ENCODE peak calls at places on chromosome 16, in four cellular contexts. G, W, R and C are unnamed samples.

GRCh38 chr16:68519225-68519745 is 19.8 kb upstream of the ZFP90 start:
- DNase-seq in G (no peak), W (no peak), R (no peak), C (no peak)

GRCh38 chr16:67249178-67249759 is 490 bp downstream of the SLC9A5 start:
- DNase-seq in G (no peak), W (no peak), R (no peak), C (no peak)

GRCh38 chr16:85444879-85445778 is 168.0 kb upstream of the GSE1 start:
- DNase-seq in G (peak; percentile 61), W (peak; percentile 42), R (no peak), C (no peak)

GRCh38 chr16:66152841-66153525 is 213.5 kb upstream of the CDH5 start:
- DNase-seq in G (no peak), W (no peak), R (no peak), C (no peak)

GRCh38 chr16:69276143-69277115 is 34.7 kb upstream of the VPS4A start:
- DNase-seq in G (peak; percentile 31), W (no peak), R (no peak), C (no peak)

GRCh38 chr16:14284930-14285541 is 213.9 kb downstream of the MRTFB start:
- DNase-seq in G (peak; percentile 67), W (peak; percentile 86), R (peak; percentile 38), C (no peak)

GRCh38 chr16:85302018-85302847 is 190.0 kb upstream of the CIBAR2 start:
- DNase-seq in G (no peak), W (peak; percentile 39), R (no peak), C (no peak)

GRCh38 chr16:88956546-88957455 is 20.2 kb downstream of the CBFA2T3 start:
- DNase-seq in G (no peak), W (no peak), R (no peak), C (no peak)

GRCh38 chr16:1167276-1168107 is 14.6 kb downstream of the CACNA1H start:
- DNase-seq in G (no peak), W (peak; percentile 95), R (no peak), C (no peak)

GRCh38 chr16:55559933-55560516 is 6.5 kb upstream of the CAPNS2 start:
- DNase-seq in G (no peak), W (no peak), R (no peak), C (no peak)

GRCh38 chr16:86949116-86949515 is 368.1 kb downstream of the C16orf95 start:
- DNase-seq in G (no peak), W (no peak), R (no peak), C (no peak)

GRCh38 chr16:21713549-21714368 is 50.0 kb downstream of the OTOA start:
- DNase-seq in G (no peak), W (peak; percentile 16), R (no peak), C (no peak)

GRCh38 chr16:30758988-30759461 is 2.8 kb downstream of the CFAP119 start:
- DNase-seq in G (no peak), W (no peak), R (no peak), C (peak; percentile 34)

GRCh38 chr16:84286568-84287220 is 8.0 kb upstream of the WFDC1 start:
- DNase-seq in G (peak; percentile 43), W (no peak), R (no peak), C (no peak)

GRCh38 chr16:31421587-31421986 is 6.6 kb downstream of the COX6A2 start:
- DNase-seq in G (no peak), W (no peak), R (peak; percentile 16), C (peak; percentile 34)

GRCh38 chr16:48041861-48042435 is 113.8 kb downstream of the ABCC12 start:
- DNase-seq in G (no peak), W (peak; percentile 58), R (no peak), C (no peak)

GRCh38 chr16:27179500-27180072 is 23.7 kb upstream of the KDM8 start:
- DNase-seq in G (peak; percentile 92), W (peak; percentile 79), R (peak; percentile 80), C (peak; percentile 87)

GRCh38 chr16:89335803-89336485 is 118.4 kb downstream of the ZNF778 start:
- DNase-seq in G (no peak), W (no peak), R (no peak), C (no peak)

GRCh38 chr16:57775661-57776469 is 26.4 kb downstream of the KIFC3 start:
- DNase-seq in G (peak; percentile 50), W (peak; percentile 95), R (no peak), C (no peak)

GRCh38 chr16:66619534-66620418 is 15.3 kb downstream of the CMTM3 start:
- DNase-seq in G (no peak), W (no peak), R (no peak), C (no peak)

GRCh38 chr16:50662306-50662940 is 18.7 kb downstream of the SNX20 start:
- DNase-seq in G (no peak), W (no peak), R (no peak), C (no peak)

GRCh38 chr16:66406534-66407368 is 20.3 kb upstream of the BEAN1 start:
- DNase-seq in G (peak; percentile 87), W (peak; percentile 87), R (peak; percentile 90), C (peak; percentile 88)

GRCh38 chr16:69936252-69936651 is 14.9 kb upstream of the CLEC18A start:
- DNase-seq in G (no peak), W (no peak), R (no peak), C (peak; percentile 13)

GRCh38 chr16:50861926-50862325 is 120.0 kb downstream of the CYLD start:
- DNase-seq in G (no peak), W (no peak), R (no peak), C (no peak)

GRCh38 chr16:68265078-68265925 is 976 bp downstream of the SLC7A6 start:
- DNase-seq in G (peak; percentile 76), W (peak; percentile 50), R (no peak), C (peak; percentile 72)

GRCh38 chr16:53434436-53435065 is at the start of gene RBL2:
- DNase-seq in G (peak; percentile 89), W (peak; percentile 87), R (peak; percentile 74), C (peak; percentile 90)

GRCh38 chr16:28531777-28532744 is 6.7 kb downstream of the NUPR1 start:
- DNase-seq in G (peak; percentile 86), W (peak; percentile 86), R (no peak), C (peak; percentile 85)

GRCh38 chr16:78791011-78791410 is 691.6 kb downstream of the WWOX start:
- DNase-seq in G (no peak), W (no peak), R (no peak), C (no peak)
- H3K36me3 ChIP-seq in G (no peaks in the 10 kb centered on the region), W (no peaks in the 10 kb centered on the region), R (no peaks in the 10 kb centered on the region), C (no peaks in the 10 kb centered on the region)

DNA sequence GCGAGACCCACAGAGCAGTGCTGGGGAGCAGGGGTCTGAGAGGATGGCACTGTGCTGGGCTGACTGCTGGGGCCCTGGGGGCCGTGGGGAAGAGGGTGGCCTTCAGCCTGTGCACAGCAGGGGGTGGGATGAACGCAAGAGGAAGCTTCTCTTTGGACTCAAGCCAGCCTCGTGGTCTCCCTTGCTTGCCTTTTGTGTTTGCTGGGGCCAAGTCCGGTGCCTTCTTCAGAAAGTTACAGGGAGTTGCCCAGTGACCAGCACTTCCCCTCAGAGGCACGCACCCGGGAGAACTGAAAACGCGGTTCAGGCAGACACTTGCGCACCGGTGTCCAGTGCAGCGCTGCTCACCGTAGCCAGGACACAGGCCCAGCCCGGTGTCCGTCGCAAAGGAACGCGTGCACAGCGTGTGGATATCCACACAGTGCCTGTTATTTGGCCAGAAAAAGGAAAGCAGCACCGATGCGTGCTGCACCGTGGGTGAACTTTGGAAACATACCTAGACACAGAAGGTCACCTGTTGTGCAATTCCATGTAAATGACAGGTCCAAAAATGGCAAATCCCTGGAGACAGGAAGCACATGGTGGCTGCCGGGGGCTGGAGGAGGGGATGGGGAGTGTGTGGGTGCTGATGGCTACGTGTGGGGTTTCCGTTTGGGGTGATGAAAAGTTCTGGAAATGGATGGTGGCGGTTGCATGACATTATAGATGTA is 29.5 kb upstream of the NUDT16L1 start:
- DNase-seq in G (peak; percentile 53), W (no peak), R (no peak), C (peak; percentile 67)
- H3K36me3 ChIP-seq in G (no peaks in the 10 kb centered on the region), W (no peaks in the 10 kb centered on the region), R (peaks cover 9% of the 10 kb centered on the region), C (no peaks in the 10 kb centered on the region)

GRCh38 chr16:29736112-29736511 is 9.7 kb downstream of the C16orf54 start:
- DNase-seq in G (no peak), W (peak; percentile 17), R (no peak), C (no peak)
- H3K36me3 ChIP-seq in G (no peaks in the 10 kb centered on the region), W (no peaks in the 10 kb centered on the region), R (no peaks in the 10 kb centered on the region), C (no peaks in the 10 kb centered on the region)

DNA sequence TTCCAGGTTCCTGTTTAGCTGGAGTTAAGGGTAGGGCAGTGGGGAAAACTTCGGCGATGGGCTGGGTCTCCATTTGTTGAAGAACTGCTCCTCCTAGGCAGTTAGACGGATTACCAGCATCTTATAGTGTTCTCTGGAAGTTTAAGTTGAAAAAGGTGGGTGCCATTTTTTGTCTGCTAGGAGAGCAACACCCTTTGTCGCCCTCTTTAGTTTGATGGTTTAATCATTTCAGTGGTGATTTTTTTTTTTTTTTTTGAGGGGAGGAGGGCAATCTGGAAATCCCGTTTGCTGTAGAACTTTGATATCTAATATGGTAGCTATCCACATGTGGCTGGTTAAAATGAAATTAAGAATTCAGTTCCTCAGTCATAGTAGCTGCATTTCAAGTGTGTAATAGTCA is 4.1 kb downstream of the UBFD1 start:
- DNase-seq in G (no peak), W (no peak), R (no peak), C (no peak)
- H3K36me3 ChIP-seq in G (no peaks in the 10 kb centered on the region), W (peaks cover 4% of the 10 kb centered on the region), R (peaks cover 34% of the 10 kb centered on the region), C (no peaks in the 10 kb centered on the region)